ENCODE peak calls at places on chromosomes 16 and 17, in ten cellular contexts. O, M, H, U, R, G, F, I, S and K are unnamed samples.

GRCh38 chr17:4326608-4327007 is 39.9 kb downstream of the UBE2G1 start:
- DNase-seq in S (no peak), R (no peak), F (no peak), H (no peak), O (no peak), G (no peak), M (no peak), U (no peak), I (no peak), K (no peak)

GRCh38 chr17:4994081-4994595 is 3.2 kb downstream of the INCA1 start:
- DNase-seq in H (no peak), M (no peak), F (no peak), S (no peak), G (no peak), R (no peak), U (no peak), O (no peak), I (peak), K (no peak)

GRCh38 chr17:74598346-74599022 is 6.4 kb upstream of the CD300LD start:
- DNase-seq in F (no peak), S (no peak), O (no peak), M (no peak), G (no peak), I (no peak), R (no peak), H (peak), U (no peak), K (no peak)

GRCh38 chr16:54180421-54181359 is 105.9 kb downstream of the IRX3 start:
- DNase-seq in H (no peak), F (no peak), O (no peak), G (no peak), U (no peak), I (no peak), R (no peak), S (no peak), M (no peak), K (no peak)

GRCh38 chr16:81784042-81784785 is 5.1 kb downstream of the PLCG2 start:
- DNase-seq in I (no peak), S (no peak), H (no peak), O (no peak), M (no peak), U (no peak), G (no peak), R (no peak), F (no peak), K (no peak)

GRCh38 chr17:71117461-71117860 is 948.1 kb downstream of the KCNJ2 start:
- DNase-seq in S (no peak), M (no peak), H (no peak), U (no peak), R (peak), O (no peak), G (no peak), F (no peak), I (no peak), K (no peak)

GRCh38 chr17:71163121-71163812 is 957.6 kb upstream of the SOX9 start:
- DNase-seq in R (peak), S (no peak), O (no peak), H (no peak), G (peak), F (no peak), U (no peak), I (no peak), M (peak), K (no peak)

GRCh38 chr17:17412331-17412730 is 64.5 kb upstream of the MED9 start:
- DNase-seq in H (no peak), S (peak), R (peak), I (peak), G (peak), F (no peak), U (no peak), O (peak), M (no peak), K (no peak)

GRCh38 chr17:69220098-69220497 is 8.5 kb downstream of the ABCA10 start:
- DNase-seq in R (no peak), U (no peak), O (no peak), G (no peak), I (no peak), F (no peak), H (no peak), S (no peak), M (no peak), K (no peak)

GRCh38 chr17:18124346-18125126 is 16.0 kb downstream of the MYO15A start:
- DNase-seq in S (no peak), U (no peak), H (no peak), O (no peak), F (no peak), M (no peak), I (no peak), R (no peak), G (no peak), K (no peak)

GRCh38 chr17:3998436-3998835 is 34.2 kb upstream of the ATP2A3 start:
- DNase-seq in O (no peak), F (no peak), M (no peak), U (no peak), S (no peak), I (no peak), G (no peak), H (no peak), R (no peak), K (no peak)

GRCh38 chr17:32298721-32299578 is 33.3 kb downstream of the RHBDL3 start:
- DNase-seq in F (no peak), I (no peak), U (no peak), R (no peak), G (no peak), O (no peak), M (no peak), S (no peak), H (peak), K (no peak)

GRCh38 chr16:30527635-30528178 is 1.3 kb upstream of the ZNF768 start:
- DNase-seq in F (no peak), S (no peak), U (peak), R (no peak), O (peak), I (no peak), M (peak), H (no peak), G (peak), K (no peak)
- H3K4me3 ChIP-seq in F (peak), S (peak), U (peak), R (peak), O (peak), I (no peak), M (no peak), H (peak), G (peak), K (peak)

DNA sequence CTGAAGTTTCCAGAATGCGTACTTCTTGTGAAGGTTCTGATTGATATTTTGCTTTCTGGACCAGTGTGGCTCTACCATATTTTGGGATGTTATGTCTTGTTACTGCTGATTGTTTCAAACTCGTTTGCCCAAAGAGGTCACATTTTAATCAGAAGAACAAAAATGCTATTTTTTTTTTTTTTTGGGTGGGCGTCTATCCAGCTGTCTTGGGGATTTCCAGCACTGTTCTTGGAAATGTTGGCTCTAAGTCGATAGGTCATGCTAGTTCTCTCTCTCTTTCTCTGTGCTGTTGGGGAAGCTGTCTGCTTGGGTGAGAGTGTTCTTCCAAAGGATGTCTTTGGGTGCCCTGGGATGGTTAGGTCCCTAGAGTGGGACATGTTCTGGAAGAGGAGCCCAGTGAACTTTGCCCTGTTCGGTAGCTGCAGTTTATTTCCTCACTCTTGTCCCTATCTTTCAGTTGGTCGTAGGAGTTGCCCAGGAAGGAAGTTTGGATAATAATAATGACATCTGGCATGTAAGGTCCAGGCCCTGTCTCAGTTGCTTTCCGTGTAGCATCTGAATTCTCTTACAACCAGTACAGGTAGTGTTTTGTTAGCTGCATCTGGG is 2.9 kb downstream of the IRF8 start:
- DNase-seq in M (no peak), I (no peak), O (no peak), S (no peak), U (no peak), R (no peak), F (no peak), H (no peak), G (no peak), K (no peak)
- H3K4me3 ChIP-seq in M (no peak), I (no peak), O (no peak), S (no peak), U (peak), R (no peak), F (no peak), H (no peak), G (no peak), K (peak)

GRCh38 chr16:50887500-50887899 is 145.6 kb downstream of the CYLD start:
- DNase-seq in H (no peak), G (no peak), U (peak), M (no peak), I (no peak), R (no peak), S (no peak), O (peak), F (no peak), K (no peak)
- H3K4me3 ChIP-seq in H (no peak), G (no peak), U (no peak), M (no peak), I (no peak), R (no peak), S (no peak), O (no peak), F (no peak), K (no peak)

DNA sequence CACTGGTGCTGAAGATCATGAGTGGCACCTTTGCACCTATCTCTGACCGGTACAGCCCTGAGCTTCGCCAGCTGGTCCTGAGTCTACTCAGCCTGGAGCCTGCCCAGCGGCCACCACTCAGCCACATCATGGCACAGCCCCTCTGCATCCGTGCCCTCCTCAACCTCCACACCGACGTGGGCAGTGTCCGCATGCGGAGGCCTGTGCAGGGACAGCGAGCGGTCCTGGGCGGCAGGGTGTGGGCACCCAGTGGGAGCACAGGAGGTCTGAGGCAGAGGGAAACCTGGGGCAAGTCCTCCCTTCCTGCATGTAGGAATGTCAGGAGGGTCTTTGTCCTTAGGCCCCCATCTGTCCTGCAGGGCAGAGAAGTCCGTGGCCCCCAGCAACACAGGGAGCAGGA is 6.5 kb upstream of the TRAF4 start:
- DNase-seq in H (no peak), S (no peak), U (no peak), M (no peak), G (no peak), O (no peak), I (no peak), F (no peak), R (no peak), K (no peak)
- H3K4me3 ChIP-seq in H (no peak), S (no peak), U (no peak), M (no peak), G (no peak), O (no peak), I (no peak), F (no peak), R (no peak), K (no peak)

GRCh38 chr17:75842411-75842810 is 1.8 kb downstream of the UNC13D start:
- DNase-seq in H (no peak), G (no peak), M (no peak), O (no peak), U (no peak), I (no peak), F (no peak), R (no peak), S (no peak), K (no peak)

GRCh38 chr17:75842963-75843576 is 1.1 kb downstream of the UNC13D start:
- DNase-seq in M (peak), R (no peak), U (no peak), G (no peak), S (no peak), I (no peak), O (no peak), F (no peak), H (no peak), K (no peak)

GRCh38 chr17:75844530-75845057 is 390 bp upstream of the UNC13D start:
- DNase-seq in G (peak), R (no peak), M (peak), S (no peak), I (no peak), U (no peak), O (no peak), F (no peak), H (no peak), K (no peak)

GRCh38 chr17:75845058-75845711 is 981 bp upstream of the UNC13D start:
- DNase-seq in F (no peak), O (peak), G (peak), H (peak), M (peak), U (peak), I (peak), S (no peak), R (peak), K (peak)

DNA sequence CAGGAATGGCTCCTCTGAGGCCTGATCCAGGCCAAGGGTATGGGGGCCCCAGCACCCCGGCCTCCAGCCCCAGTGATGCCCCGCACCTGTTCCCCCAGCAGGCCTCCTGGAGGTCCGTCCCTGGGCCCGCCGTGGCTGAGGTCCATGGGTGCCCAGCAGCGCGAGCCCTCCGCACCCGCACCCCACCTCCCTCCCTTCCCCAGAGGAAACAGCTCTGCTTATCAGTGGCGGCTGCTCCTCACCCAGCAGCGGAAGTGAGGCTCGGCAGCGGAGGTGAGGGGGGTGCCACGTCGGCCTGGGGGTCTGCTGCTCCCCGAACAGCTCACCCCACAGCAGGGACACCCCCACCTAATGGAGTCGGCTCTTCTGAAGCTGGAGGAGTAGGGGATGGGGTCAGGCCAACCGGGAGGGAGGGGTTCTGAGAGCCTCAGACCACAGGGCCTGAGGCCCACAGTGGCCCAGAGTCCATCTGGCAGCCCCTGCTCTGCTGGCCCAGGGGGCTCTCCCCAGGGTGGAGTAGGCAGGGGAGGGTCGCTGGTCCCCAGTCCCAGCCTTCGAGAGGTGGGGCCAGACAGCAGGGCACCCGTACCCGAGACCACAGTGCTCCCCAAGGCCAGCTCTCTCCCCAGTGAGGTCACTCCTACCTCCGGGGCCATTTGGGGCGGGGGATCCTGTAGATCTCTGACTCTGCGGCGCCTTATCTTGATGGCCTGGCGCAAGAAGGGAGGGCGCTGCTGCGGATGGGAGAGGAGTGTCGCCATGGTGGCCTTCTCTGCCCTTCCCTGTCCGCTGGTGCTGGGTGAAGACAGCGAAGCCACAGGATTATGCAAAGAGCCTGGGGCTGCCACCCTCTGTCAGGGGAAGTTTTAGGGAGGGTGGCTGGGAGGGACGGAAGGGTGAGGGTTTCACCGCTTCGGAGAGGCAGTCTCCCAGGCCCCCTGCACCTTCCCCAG is at the start of gene UNC13D:
- DNase-seq in G (peak), M (peak), R (no peak), F (no peak), H (peak), I (no peak), S (no peak), U (peak), O (peak), K (peak)
- H3K4me3 ChIP-seq in G (peak), M (no peak), R (no peak), F (no peak), H (no peak), I (no peak), S (no peak), U (peak), O (peak), K (peak)

DNA sequence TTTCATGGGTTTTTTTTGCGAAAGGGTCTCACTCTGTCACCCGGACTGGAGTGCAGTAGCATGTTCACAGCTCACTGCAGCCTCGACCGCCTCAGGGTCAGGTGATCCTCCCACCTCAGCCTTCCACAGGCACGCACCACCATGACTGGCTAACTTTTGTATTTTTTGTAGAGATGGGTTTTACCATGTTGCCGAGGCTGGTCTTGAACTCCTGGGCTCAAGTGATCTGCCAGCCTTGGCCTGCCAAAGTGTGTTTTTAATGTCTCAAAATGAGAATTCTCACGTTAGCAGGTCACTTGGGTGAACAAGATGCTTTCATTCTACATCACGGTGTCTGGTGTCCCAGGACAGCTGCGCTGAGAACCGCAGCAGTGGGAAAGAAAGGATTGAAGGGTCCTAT is 3.2 kb downstream of the FBXO31 start:
- DNase-seq in R (no peak), F (no peak), O (no peak), H (no peak), I (no peak), U (no peak), M (no peak), G (no peak), S (no peak), K (no peak)
- H3K4me3 ChIP-seq in R (no peak), F (no peak), O (no peak), H (no peak), I (no peak), U (no peak), M (no peak), G (no peak), S (no peak), K (no peak)

DNA sequence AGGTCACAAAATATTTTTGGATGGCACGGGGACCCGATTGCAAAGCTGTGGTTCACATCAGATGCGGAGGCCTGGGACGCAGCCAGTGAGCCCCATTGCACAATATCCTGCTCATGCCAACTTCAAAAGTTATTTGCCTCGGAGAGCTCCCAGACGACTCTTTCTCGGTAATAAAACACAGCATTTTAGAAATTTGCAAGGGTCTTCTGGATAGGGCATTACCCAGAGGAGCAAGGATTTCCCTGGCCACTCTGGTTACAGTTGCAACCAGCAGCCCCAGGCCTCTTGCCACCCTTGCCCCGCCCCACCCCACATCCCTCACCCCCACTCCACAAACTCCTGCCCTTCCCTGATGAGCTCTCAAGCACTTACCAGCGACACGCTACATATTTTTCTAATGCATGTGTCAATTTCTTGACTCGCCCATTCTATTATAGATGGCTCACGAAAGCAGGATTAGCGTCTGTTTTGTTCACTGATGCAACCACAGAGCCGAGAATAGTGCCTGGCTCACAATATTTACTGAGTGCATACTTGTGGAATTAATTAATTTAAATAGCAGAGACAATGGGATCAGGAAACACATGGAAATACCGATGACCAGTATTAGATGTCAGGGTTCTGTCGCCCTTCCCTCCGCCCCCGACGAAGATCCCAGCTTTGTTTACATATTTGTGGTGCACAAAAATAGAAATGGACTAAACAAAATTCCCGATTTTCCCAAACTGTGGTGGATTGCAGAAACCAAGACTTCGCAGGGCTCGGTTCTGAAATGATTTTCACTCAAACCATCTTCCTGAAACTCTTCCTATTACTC is 62.4 kb downstream of the ADCY9 start:
- DNase-seq in U (peak), F (peak), S (no peak), O (peak), I (peak), H (no peak), M (peak), R (peak), G (peak), K (no peak)
- H3K4me3 ChIP-seq in U (peak), F (peak), S (no peak), O (peak), I (no peak), H (no peak), M (no peak), R (no peak), G (peak), K (no peak)

DNA sequence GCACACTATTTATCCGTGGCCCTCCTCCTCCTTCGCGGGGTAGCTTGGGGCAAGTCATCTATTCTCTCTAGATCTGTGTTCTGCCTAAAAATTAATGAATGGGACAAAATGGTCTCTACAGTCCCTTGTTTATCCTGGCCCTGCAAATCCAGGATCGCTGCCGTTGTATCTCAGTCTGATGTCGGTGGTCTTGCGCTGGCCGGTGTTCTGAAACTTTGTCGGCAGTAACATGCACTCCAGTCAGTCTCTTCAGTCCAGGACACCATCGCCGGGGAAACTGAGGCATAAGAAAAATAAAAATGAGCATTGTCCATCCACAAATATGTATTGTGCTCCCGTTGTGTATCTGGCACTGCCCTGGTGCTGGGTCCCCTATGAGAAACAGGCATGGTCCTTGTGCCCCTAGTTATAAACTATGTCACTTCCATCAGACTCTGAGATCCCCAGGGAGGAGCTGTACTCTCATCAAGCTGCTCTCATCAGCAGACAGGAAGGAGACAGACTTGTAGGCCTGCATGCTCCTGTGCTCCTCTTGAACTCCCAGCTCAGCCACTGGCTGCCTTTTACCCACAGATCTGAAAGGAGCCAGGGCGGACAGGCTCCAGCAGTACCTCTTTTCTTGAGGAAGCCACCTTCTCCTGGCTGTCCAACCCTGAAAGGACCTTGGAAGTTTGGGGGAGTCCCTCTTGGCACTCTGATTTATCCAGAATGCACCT is 13.7 kb upstream of the CA4 start:
- DNase-seq in S (no peak), M (no peak), U (no peak), I (no peak), H (peak), F (no peak), R (no peak), G (no peak), O (peak), K (no peak)
- H3K4me3 ChIP-seq in S (peak), M (no peak), U (no peak), I (no peak), H (no peak), F (no peak), R (peak), G (peak), O (no peak), K (peak)